ENCODE peak calls at places on chromosomes 13 and 19, in eight cellular contexts. One of them, this sample, is unnamed.

GRCh38 chr19:14400913-14401312 is 18.2 kb downstream of the DDX39A start:
- DNase-seq in small intestine: no peak
- DNase-seq in right lobe of liver: no peak
- DNase-seq in fibroblast of pulmonary artery: peak
- DNase-seq in NCI-H510A: no peak
- DNase-seq in AG09319: no peak
- DNase-seq in amniotic epithelial cell: no peak
- DNase-seq in progenitor cell of endocrine pancreas: no peak
- DNase-seq in this sample: no peak

GRCh38 chr19:50959731-50960500 is 7.1 kb upstream of the KLK5 start:
- DNase-seq in small intestine: no peak
- DNase-seq in right lobe of liver: no peak
- DNase-seq in fibroblast of pulmonary artery: no peak
- DNase-seq in NCI-H510A: no peak
- DNase-seq in AG09319: no peak
- DNase-seq in amniotic epithelial cell: no peak
- DNase-seq in progenitor cell of endocrine pancreas: no peak
- DNase-seq in this sample: no peak

GRCh38 chr13:46761866-46762265 is 35.1 kb downstream of the ESD start:
- DNase-seq in small intestine: no peak
- DNase-seq in right lobe of liver: peak
- DNase-seq in fibroblast of pulmonary artery: no peak
- DNase-seq in NCI-H510A: no peak
- DNase-seq in AG09319: no peak
- DNase-seq in amniotic epithelial cell: no peak
- DNase-seq in progenitor cell of endocrine pancreas: no peak
- DNase-seq in this sample: no peak

GRCh38 chr13:97318532-97318931 is 96.4 kb downstream of the MBNL2 start:
- DNase-seq in small intestine: no peak
- DNase-seq in right lobe of liver: no peak
- DNase-seq in fibroblast of pulmonary artery: no peak
- DNase-seq in NCI-H510A: no peak
- DNase-seq in AG09319: no peak
- DNase-seq in amniotic epithelial cell: no peak
- DNase-seq in progenitor cell of endocrine pancreas: no peak
- DNase-seq in this sample: no peak

GRCh38 chr19:3645067-3645396 is 18.4 kb upstream of the CACTIN start:
- DNase-seq in small intestine: no peak
- DNase-seq in right lobe of liver: no peak
- DNase-seq in fibroblast of pulmonary artery: no peak
- DNase-seq in NCI-H510A: no peak
- DNase-seq in AG09319: no peak
- DNase-seq in amniotic epithelial cell: no peak
- DNase-seq in progenitor cell of endocrine pancreas: no peak
- DNase-seq in this sample: no peak

GRCh38 chr13:82717249-82717648 is 1165.0 kb downstream of the SLITRK1 start:
- DNase-seq in small intestine: no peak
- DNase-seq in right lobe of liver: no peak
- DNase-seq in fibroblast of pulmonary artery: peak
- DNase-seq in NCI-H510A: no peak
- DNase-seq in AG09319: no peak
- DNase-seq in amniotic epithelial cell: peak
- DNase-seq in progenitor cell of endocrine pancreas: no peak
- DNase-seq in this sample: peak

GRCh38 chr13:21735621-21736401 is 64.9 kb downstream of the FGF9 start:
- DNase-seq in small intestine: no peak
- DNase-seq in right lobe of liver: no peak
- DNase-seq in fibroblast of pulmonary artery: no peak
- DNase-seq in NCI-H510A: no peak
- DNase-seq in AG09319: no peak
- DNase-seq in amniotic epithelial cell: no peak
- DNase-seq in progenitor cell of endocrine pancreas: no peak
- DNase-seq in this sample: no peak

GRCh38 chr13:31369213-31369612 is 169.4 kb downstream of the B3GLCT start:
- DNase-seq in small intestine: no peak
- DNase-seq in right lobe of liver: no peak
- DNase-seq in fibroblast of pulmonary artery: peak
- DNase-seq in NCI-H510A: no peak
- DNase-seq in AG09319: no peak
- DNase-seq in amniotic epithelial cell: no peak
- DNase-seq in progenitor cell of endocrine pancreas: no peak
- DNase-seq in this sample: no peak

GRCh38 chr19:54209748-54210494 is 9.3 kb downstream of the RPS9 start:
- DNase-seq in small intestine: peak
- DNase-seq in right lobe of liver: peak
- DNase-seq in fibroblast of pulmonary artery: peak
- DNase-seq in NCI-H510A: peak
- DNase-seq in AG09319: peak
- DNase-seq in amniotic epithelial cell: peak
- DNase-seq in progenitor cell of endocrine pancreas: no peak
- DNase-seq in this sample: peak

GRCh38 chr13:42885325-42885724 is 103.9 kb downstream of the FAM216B start:
- DNase-seq in small intestine: peak
- DNase-seq in right lobe of liver: no peak
- DNase-seq in fibroblast of pulmonary artery: no peak
- DNase-seq in NCI-H510A: no peak
- DNase-seq in AG09319: no peak
- DNase-seq in amniotic epithelial cell: no peak
- DNase-seq in progenitor cell of endocrine pancreas: no peak
- DNase-seq in this sample: no peak

GRCh38 chr13:106997219-106997618 is 429.3 kb upstream of the ARGLU1 start:
- DNase-seq in small intestine: no peak
- DNase-seq in right lobe of liver: no peak
- DNase-seq in fibroblast of pulmonary artery: no peak
- DNase-seq in NCI-H510A: no peak
- DNase-seq in AG09319: no peak
- DNase-seq in amniotic epithelial cell: no peak
- DNase-seq in progenitor cell of endocrine pancreas: no peak
- DNase-seq in this sample: no peak

This sample was measured in endothelial cell of umbilical vein.